ENCODE peak calls at places on chromosomes 1 and 21, in five cellular contexts. J is T-helper 2 cell; V is stimulated activated CD8-positive, alpha-beta memory T cell treated with anti-CD3 and anti-CD28 coated beads, Interleukin-15, amount 100 ng/mL, for 4 hours; S is NCI-H2081 treated with DMSO at 0.1 percent for 48 hours; U is activated gamma-delta T cell treated with anti-CD3 and anti-CD28 coated beads, Interleukin-2, amount 50 U/mL, for 16 hours. Z is an unnamed sample.

GRCh38 chr21:43959231-43960041 is 52.7 kb upstream of the TRAPPC10 start:
- DNase-seq in J (no peak), V (no peak), S (no peak), U (no peak), Z (peak)

GRCh38 chr1:119008483-119009299 is 20.5 kb upstream of the TBX15 start:
- DNase-seq in J (no peak), V (no peak), S (no peak), U (no peak), Z (peak)

GRCh38 chr21:37207441-37208009 is 59.6 kb downstream of the VPS26C start:
- DNase-seq in J (no peak), V (no peak), S (no peak), U (no peak), Z (no peak)

GRCh38 chr1:244730934-244731434 is 78.1 kb downstream of the DESI2 start:
- DNase-seq in J (no peak), V (no peak), S (no peak), U (no peak), Z (no peak)

GRCh38 chr1:26372039-26372438 is 511 bp downstream of the ZNF683 start:
- DNase-seq in J (no peak), V (no peak), S (no peak), U (no peak), Z (no peak)

GRCh38 chr1:177343445-177343844 is 172.7 kb downstream of the BRINP2 start:
- DNase-seq in J (no peak), V (no peak), S (no peak), U (no peak), Z (no peak)

GRCh38 chr1:156608981-156609380 is 7.7 kb upstream of the GPATCH4 start:
- DNase-seq in J (peak), V (no peak), S (peak), U (peak), Z (peak)

GRCh38 chr1:25797939-25798338 is 2.1 kb upstream of the SELENON start:
- DNase-seq in J (no peak), V (no peak), S (no peak), U (no peak), Z (peak)

GRCh38 chr1:17419626-17420328 is 19.7 kb downstream of the RCC2 start:
- DNase-seq in J (peak), V (peak), S (no peak), U (peak), Z (peak)

GRCh38 chr21:25938673-25939395 is 204.1 kb downstream of the GABPA start:
- DNase-seq in J (no peak), V (no peak), S (no peak), U (no peak), Z (no peak)

GRCh38 chr1:147073062-147073432 is 99.2 kb downstream of the PRKAB2 start:
- DNase-seq in J (no peak), V (no peak), S (no peak), U (no peak), Z (no peak)

GRCh38 chr1:189597083-189597482 is 880.6 kb downstream of the BRINP3 start:
- DNase-seq in J (no peak), V (no peak), S (peak), U (no peak), Z (no peak)

GRCh38 chr1:18941221-18942141 is 15.0 kb downstream of the IFFO2 start:
- DNase-seq in J (no peak), V (no peak), S (no peak), U (no peak), Z (peak)

GRCh38 chr1:55213885-55214213 is 1.3 kb downstream of the USP24 start:
- DNase-seq in J (no peak), V (peak), S (no peak), U (peak), Z (peak)

GRCh38 chr1:151581446-151581845 is 30.4 kb upstream of the SNX27 start:
- DNase-seq in J (no peak), V (no peak), S (no peak), U (no peak), Z (no peak)

GRCh38 chr1:210251680-210252490 is 19.3 kb downstream of the SERTAD4 start:
- DNase-seq in J (no peak), V (no peak), S (no peak), U (no peak), Z (peak)

GRCh38 chr1:31943546-31944184 is 5.5 kb upstream of the PTP4A2 start:
- DNase-seq in J (no peak), V (no peak), S (no peak), U (no peak), Z (no peak)

GRCh38 chr1:225772323-225772768 is 5.3 kb upstream of the SRP9 start:
- DNase-seq in J (no peak), V (no peak), S (peak), U (no peak), Z (peak)

GRCh38 chr1:26540346-26540745 is 10.8 kb downstream of the RPS6KA1 start:
- DNase-seq in J (no peak), V (no peak), S (no peak), U (no peak), Z (no peak)

GRCh38 chr1:24914226-24915069 is 15.6 kb downstream of the RUNX3 start:
- DNase-seq in J (no peak), V (no peak), S (no peak), U (no peak), Z (peak)

Z was measured in H7.